ENCODE peak calls at places on chromosomes 3 and 15, in six cellular contexts. Q, R, X, J, I and A are unnamed samples.

GRCh38 chr15:96350321-96350720 is 19.8 kb downstream of the NR2F2 start:
- DNase-seq in Q (no peak), R (no peak), X (no peak), J (no peak), I (no peak), A (no peak)

GRCh38 chr3:133886031-133886722 is 9.5 kb downstream of the RAB6B start:
- DNase-seq in Q (no peak), R (no peak), X (no peak), J (no peak), I (no peak), A (no peak)

GRCh38 chr15:92901053-92901761 is 1.1 kb downstream of the CHD2 start:
- DNase-seq in Q (no peak), R (no peak), X (no peak), J (no peak), I (no peak), A (no peak)

GRCh38 chr3:24377218-24377993 is 117.2 kb downstream of the THRB start:
- DNase-seq in Q (no peak), R (no peak), X (no peak), J (no peak), I (no peak), A (peak; percentile 19)

GRCh38 chr15:91484141-91484540 is 369.4 kb upstream of the SLCO3A1 start:
- DNase-seq in Q (no peak), R (no peak), X (no peak), J (no peak), I (no peak), A (no peak)

GRCh38 chr15:55268054-55268695 is 21.4 kb downstream of the RAB27A start:
- DNase-seq in Q (no peak), R (no peak), X (no peak), J (no peak), I (no peak), A (no peak)

GRCh38 chr3:72041531-72041930 is 256.6 kb upstream of the PROK2 start:
- DNase-seq in Q (no peak), R (no peak), X (no peak), J (no peak), I (no peak), A (no peak)

GRCh38 chr3:53729618-53730017 is 116.6 kb downstream of the CHDH start:
- DNase-seq in Q (no peak), R (no peak), X (no peak), J (no peak), I (no peak), A (no peak)

GRCh38 chr15:40320931-40321371 is 2.5 kb upstream of the INAFM2 start:
- DNase-seq in Q (peak; percentile 66), R (no peak), X (no peak), J (peak; percentile 67), I (peak; percentile 64), A (no peak)

GRCh38 chr3:192011137-192011536 is 550.2 kb downstream of the PYDC2 start:
- DNase-seq in Q (no peak), R (no peak), X (peak; percentile 39), J (no peak), I (no peak), A (no peak)

GRCh38 chr15:77461486-77461885 is 40.8 kb downstream of the HMG20A start:
- DNase-seq in Q (no peak), R (no peak), X (peak; percentile 33), J (peak; percentile 67), I (no peak), A (no peak)

GRCh38 chr3:96750094-96750767 is 64.2 kb upstream of the EPHA6 start:
- DNase-seq in Q (no peak), R (no peak), X (no peak), J (no peak), I (no peak), A (no peak)

GRCh38 chr3:186896875-186897274 is 33.5 kb upstream of the ST6GAL1 start:
- DNase-seq in Q (no peak), R (no peak), X (no peak), J (no peak), I (no peak), A (no peak)

GRCh38 chr3:73664389-73664788 is 39.6 kb upstream of the PDZRN3 start:
- DNase-seq in Q (no peak), R (no peak), X (no peak), J (no peak), I (no peak), A (no peak)

GRCh38 chr3:25143356-25143704 is 284.7 kb upstream of the RARB start:
- DNase-seq in Q (no peak), R (no peak), X (no peak), J (no peak), I (no peak), A (no peak)

GRCh38 chr3:52121813-52122212 is 32.4 kb downstream of the POC1A start:
- DNase-seq in Q (no peak), R (no peak), X (no peak), J (no peak), I (no peak), A (no peak)

GRCh38 chr3:124381565-124382333 is 348.5 kb upstream of the UMPS start:
- DNase-seq in Q (no peak), R (no peak), X (peak; percentile 15), J (peak; percentile 11), I (no peak), A (no peak)

GRCh38 chr15:36392666-36393266 is 186.7 kb upstream of the CDIN1 start:
- DNase-seq in Q (no peak), R (no peak), X (no peak), J (no peak), I (no peak), A (no peak)

GRCh38 chr15:22873204-22873701 is 34.8 kb downstream of the NIPA2 start:
- DNase-seq in Q (no peak), R (no peak), X (peak; percentile 94), J (peak; percentile 92), I (no peak), A (no peak)

GRCh38 chr3:55574671-55575070 is 87.6 kb upstream of the WNT5A start:
- DNase-seq in Q (no peak), R (no peak), X (no peak), J (no peak), I (no peak), A (no peak)

GRCh38 chr3:65732060-65732933 is 306.4 kb downstream of the MAGI1 start:
- DNase-seq in Q (peak; percentile 23), R (no peak), X (peak; percentile 35), J (peak; percentile 80), I (peak; percentile 17), A (no peak)

GRCh38 chr3:115428825-115429224 is 194.5 kb upstream of the GAP43 start:
- DNase-seq in Q (no peak), R (no peak), X (peak; percentile 32), J (peak; percentile 17), I (no peak), A (no peak)

GRCh38 chr15:69623521-69624513 is 171.2 kb downstream of the RPLP1 start:
- DNase-seq in Q (peak; percentile 1), R (no peak), X (no peak), J (no peak), I (no peak), A (no peak)

GRCh38 chr3:128051459-128051836 is 789 bp upstream of the SEC61A1 start:
- DNase-seq in Q (no peak), R (no peak), X (peak; percentile 26), J (no peak), I (no peak), A (no peak)

GRCh38 chr15:61047783-61048182 is 181.3 kb downstream of the RORA start:
- DNase-seq in Q (no peak), R (no peak), X (no peak), J (peak; percentile 62), I (no peak), A (no peak)

GRCh38 chr15:75130597-75131268 is 70.9 kb upstream of the C15orf39 start:
- DNase-seq in Q (no peak), R (no peak), X (no peak), J (no peak), I (peak; percentile 24), A (no peak)

GRCh38 chr3:126419886-126420786 is 25.4 kb downstream of the CFAP100 start:
- DNase-seq in Q (no peak), R (no peak), X (no peak), J (no peak), I (no peak), A (no peak)

GRCh38 chr3:159077860-159078259 is 276.0 kb downstream of the MFSD1 start:
- DNase-seq in Q (no peak), R (no peak), X (peak; percentile 90), J (peak; percentile 22), I (no peak), A (no peak)

GRCh38 chr3:101011086-101011485 is 17.9 kb upstream of the ABI3BP start:
- DNase-seq in Q (no peak), R (no peak), X (no peak), J (peak; percentile 13), I (no peak), A (no peak)

DNA sequence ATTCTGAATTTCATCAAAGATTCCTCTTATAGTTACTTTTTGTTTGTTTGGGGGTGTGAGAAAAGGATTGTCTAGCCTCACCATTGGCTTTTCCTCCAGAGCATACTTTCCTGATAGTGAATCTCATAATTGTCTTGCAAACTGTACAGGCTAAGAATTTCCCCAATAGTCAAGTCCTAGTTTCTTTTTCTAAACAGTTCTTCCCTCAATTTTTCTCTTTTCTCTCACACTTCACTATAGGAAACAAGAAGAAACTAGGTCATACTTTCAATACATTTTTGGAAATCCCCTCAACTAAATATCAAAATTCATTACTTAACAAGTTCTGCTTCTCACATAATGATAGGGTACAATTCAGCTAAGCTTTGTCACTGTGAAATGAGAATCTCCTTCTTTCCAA is 241.9 kb downstream of the IL20RB start:
- DNase-seq in Q (no peak), R (no peak), X (no peak), J (no peak), I (no peak), A (no peak)
- H3K4me1 ChIP-seq in Q (no peaks in the 10 kb centered on the region), R (peaks cover 4% of the 10 kb centered on the region), X (no peaks in the 10 kb centered on the region), J (no peaks in the 10 kb centered on the region), I (no peaks in the 10 kb centered on the region), A (peaks cover 16% of the 10 kb centered on the region)

DNA sequence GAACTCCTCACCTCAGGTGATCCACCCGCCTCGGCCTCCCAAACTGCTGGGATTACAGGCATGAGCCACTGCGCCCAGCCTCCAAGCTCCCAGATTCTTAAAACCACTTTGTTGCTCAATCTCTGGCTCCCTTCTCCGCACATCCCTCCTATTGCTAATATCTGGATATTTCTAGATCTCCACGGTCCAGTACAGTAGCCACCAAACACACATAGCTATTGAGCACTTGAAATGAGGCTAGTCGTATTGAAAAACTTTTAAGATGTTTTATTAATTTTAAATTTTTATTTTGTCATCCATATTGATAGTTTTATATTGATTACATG is 44.3 kb downstream of the SLC28A1 start:
- DNase-seq in Q (no peak), R (no peak), X (no peak), J (no peak), I (no peak), A (no peak)
- H3K27ac ChIP-seq in Q (no peak overlapping the region), R (no peak overlapping the region), X (no peak overlapping the region), J (no peak overlapping the region), I (no peak overlapping the region), A (no peak overlapping the region)

GRCh38 chr15:65791335-65792129 is 561 bp downstream of the DENND4A start:
- DNase-seq in Q (peak; percentile 70), R (peak; percentile 60), X (peak; percentile 35), J (no peak), I (peak; percentile 40), A (peak; percentile 11)
- H3K4me1 ChIP-seq in Q (no peaks in the 10 kb centered on the region), R (peaks cover 42% of the 10 kb centered on the region), X (peaks cover 21% of the 10 kb centered on the region), J (peaks cover 4% of the 10 kb centered on the region), I (peaks cover 53% of the 10 kb centered on the region), A (peaks cover 35% of the 10 kb centered on the region)

DNA sequence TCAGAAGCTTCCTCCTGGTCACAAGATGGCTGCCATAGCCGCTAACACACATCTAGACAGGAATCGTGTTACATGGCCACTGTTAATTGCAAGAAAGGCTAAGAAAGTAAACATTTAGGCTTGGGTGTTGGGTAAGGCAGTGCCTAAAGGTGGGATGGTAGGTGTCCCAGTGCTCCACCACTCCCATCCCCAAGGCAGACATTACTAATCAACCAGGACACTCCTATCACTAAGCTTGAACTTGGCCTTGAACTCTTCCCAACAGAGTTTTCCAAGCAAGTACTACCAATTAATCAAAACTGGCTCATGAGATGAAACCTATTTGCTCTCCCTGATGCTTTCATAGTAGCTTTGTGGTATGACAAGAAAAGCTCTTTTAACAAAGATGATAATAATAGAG is 37.9 kb upstream of the C3orf80 start:
- DNase-seq in Q (no peak), R (no peak), X (no peak), J (no peak), I (no peak), A (no peak)
- H3K27ac ChIP-seq in Q (no peak overlapping the region), R (no peak overlapping the region), X (no peak overlapping the region), J (no peak overlapping the region), I (no peak overlapping the region), A (no peak overlapping the region)